ENCODE peak calls at places on chromosomes 16 and 17, in six cellular contexts. K is neuronal stem cell, U is fibroblast of mammary gland, L is upper lobe of right lung, S is cardiac fibroblast, H is H7. Z is an unnamed sample.

GRCh38 chr17:18977646-18978045 is 25.7 kb downstream of the SLC5A10 start:
- DNase-seq in L (no peak), U (no peak), K (no peak), S (no peak), H (no peak), Z (no peak)

GRCh38 chr17:68184816-68185436 is 62.9 kb upstream of the AMZ2 start:
- DNase-seq in K (no peak), L (no peak), U (no peak), H (no peak), S (no peak), Z (no peak)

GRCh38 chr16:82034981-82035612 is at the start of gene HSD17B2:
- DNase-seq in L (no peak), U (no peak), S (peak), H (no peak), K (no peak), Z (peak)

GRCh38 chr16:2286550-2286949 is 18.6 kb upstream of the RNPS1 start:
- DNase-seq in H (no peak), K (no peak), U (no peak), S (no peak), L (peak), Z (no peak)

GRCh38 chr17:45096141-45096540 is 35.0 kb downstream of the NMT1 start:
- DNase-seq in S (peak), K (no peak), L (no peak), H (peak), U (peak), Z (peak)

GRCh38 chr16:4402439-4403132 is 13.8 kb downstream of the CORO7 start:
- DNase-seq in K (peak), H (peak), S (peak), L (peak), U (peak), Z (peak)

GRCh38 chr16:55376567-55377167 is 52.7 kb downstream of the IRX6 start:
- DNase-seq in S (no peak), U (no peak), K (no peak), L (no peak), H (no peak), Z (no peak)

GRCh38 chr16:53756329-53756996 is 52.5 kb downstream of the FTO start:
- DNase-seq in U (no peak), K (peak), S (no peak), H (no peak), L (no peak), Z (no peak)

GRCh38 chr17:4715071-4715749 is 4.8 kb downstream of the ARRB2 start:
- DNase-seq in U (no peak), L (no peak), S (no peak), K (no peak), H (peak), Z (no peak)

GRCh38 chr17:5050281-5050680 is 15.1 kb upstream of the SLC52A1 start:
- DNase-seq in S (peak), L (no peak), U (peak), K (no peak), H (no peak), Z (peak)

GRCh38 chr16:30984669-30985400 is at the start of gene HSD3B7:
- DNase-seq in S (peak), K (peak), L (peak), U (peak), H (peak), Z (peak)

GRCh38 chr17:39800540-39800939 is 62.8 kb downstream of the GRB7 start:
- DNase-seq in K (no peak), H (peak), S (peak), L (no peak), U (no peak), Z (no peak)

GRCh38 chr17:73604476-73604875 is 39.8 kb downstream of the SDK2 start:
- DNase-seq in K (no peak), L (no peak), U (no peak), S (no peak), H (no peak), Z (no peak)

GRCh38 chr16:30381351-30382041 is 865 bp downstream of the SEPTIN1 start:
- DNase-seq in S (no peak), U (no peak), L (no peak), H (no peak), K (no peak), Z (no peak)

GRCh38 chr17:45346255-45347015 is 29.6 kb upstream of the MAP3K14 start:
- DNase-seq in K (no peak), S (no peak), H (no peak), U (peak), L (peak), Z (peak)

GRCh38 chr16:78750611-78751010 is 651.2 kb downstream of the WWOX start:
- DNase-seq in L (no peak), U (no peak), K (no peak), H (no peak), S (no peak), Z (no peak)

GRCh38 chr17:2094891-2095535 is 40.1 kb downstream of the HIC1 start:
- DNase-seq in H (peak), S (peak), K (no peak), U (peak), L (peak), Z (no peak)

GRCh38 chr16:84905965-84906460 is 86.2 kb downstream of the CRISPLD2 start:
- DNase-seq in L (no peak), K (no peak), H (peak), S (no peak), U (no peak), Z (no peak)

GRCh38 chr17:2405247-2405926 is 4.5 kb upstream of the MNT start:
- DNase-seq in H (no peak), L (no peak), S (peak), K (no peak), U (peak), Z (peak)

GRCh38 chr16:22008215-22009142 is 568 bp downstream of the MOSMO start:
- DNase-seq in H (peak), L (peak), K (no peak), S (no peak), U (no peak), Z (no peak)

GRCh38 chr16:67528870-67529638 is 425 bp downstream of the RIPOR1 start:
- DNase-seq in U (no peak), K (no peak), L (peak), H (peak), S (peak), Z (no peak)

GRCh38 chr17:71970312-71970711 is 150.5 kb upstream of the SOX9 start:
- DNase-seq in L (no peak), K (no peak), U (peak), S (peak), H (no peak), Z (peak)

GRCh38 chr17:57004944-57005579 is 27.1 kb downstream of the SCPEP1 start:
- DNase-seq in L (no peak), U (no peak), K (no peak), H (peak), S (no peak), Z (no peak)

GRCh38 chr17:28227278-28228108 is 91.5 kb upstream of the TMEM97 start:
- DNase-seq in K (peak), U (peak), S (peak), H (peak), L (peak), Z (peak)
- H3K4me3 ChIP-seq in K (peak), U (peak), S (peak), H (peak), L (peak), Z (peak)

GRCh38 chr17:80892019-80892855 is 99.4 kb upstream of the CHMP6 start:
- DNase-seq in U (peak), K (no peak), L (no peak), S (peak), H (no peak), Z (peak)

GRCh38 chr17:80889231-80889896 is 102.3 kb upstream of the CHMP6 start:
- DNase-seq in L (no peak), U (no peak), K (no peak), S (no peak), H (no peak), Z (no peak)

GRCh38 chr17:80891096-80892018 is 100.3 kb upstream of the CHMP6 start:
- DNase-seq in U (peak), S (peak), L (no peak), K (no peak), H (no peak), Z (peak)

GRCh38 chr17:80889897-80890550 is 101.6 kb upstream of the CHMP6 start:
- DNase-seq in L (no peak), U (no peak), S (no peak), H (no peak), K (no peak), Z (no peak)

DNA sequence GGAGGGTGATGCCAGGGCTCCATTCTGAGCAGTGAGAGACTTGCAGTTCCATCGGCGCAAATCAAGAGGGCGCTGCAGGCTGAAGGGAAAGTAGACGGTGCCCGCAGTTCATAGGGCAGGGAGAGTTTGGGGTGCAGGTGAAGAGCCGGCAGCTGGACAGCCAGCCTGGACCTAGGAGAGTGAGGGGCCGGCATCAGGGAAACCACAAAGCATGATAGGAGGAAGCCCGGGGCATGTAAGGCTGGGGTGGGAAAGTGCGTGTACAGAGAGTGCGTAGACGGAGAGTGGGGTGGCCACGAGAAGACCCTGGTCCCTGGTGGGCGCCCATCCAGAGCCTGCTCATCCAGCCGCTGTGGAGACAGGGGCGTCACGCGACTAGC is 101.1 kb upstream of the CHMP6 start:
- DNase-seq in H (no peak), K (no peak), U (no peak), L (no peak), S (no peak), Z (no peak)
- H3K4me3 ChIP-seq in H (no peak), K (no peak), U (no peak), L (no peak), S (no peak), Z (no peak)

GRCh38 chr17:11245187-11245586 is 4.2 kb downstream of the SHISA6 start:
- DNase-seq in K (no peak), L (no peak), U (no peak), S (no peak), H (no peak), Z (no peak)

GRCh38 chr17:11244781-11245180 is 3.8 kb downstream of the SHISA6 start:
- DNase-seq in K (no peak), L (no peak), S (no peak), H (peak), U (no peak), Z (no peak)

GRCh38 chr17:11240841-11241610 is at the start of gene SHISA6:
- DNase-seq in L (no peak), H (peak), S (no peak), K (peak), U (no peak), Z (no peak)

GRCh38 chr17:11241611-11242226 is 706 bp downstream of the SHISA6 start:
- DNase-seq in U (no peak), L (no peak), H (peak), S (no peak), K (no peak), Z (no peak)

DNA sequence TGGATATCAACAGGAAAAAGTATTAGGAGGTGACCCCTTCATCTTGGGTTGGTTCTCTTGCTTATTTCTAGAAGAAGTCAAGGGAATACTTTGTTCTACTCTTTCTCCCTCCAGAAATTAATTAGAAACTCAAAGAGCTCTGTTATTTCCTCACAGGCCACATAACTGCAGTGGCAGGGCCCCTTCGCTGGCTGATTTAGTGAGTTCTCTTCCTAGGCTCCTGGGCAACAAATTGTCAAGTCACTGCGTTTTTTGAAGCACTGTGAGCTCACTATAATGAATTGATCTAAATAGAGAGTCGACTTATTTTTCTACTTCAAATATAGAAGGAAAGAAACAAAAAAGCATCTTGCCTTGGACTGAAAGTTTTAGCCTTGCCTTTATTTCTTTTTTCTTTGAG is 4.8 kb downstream of the SHISA6 start:
- DNase-seq in H (no peak), U (no peak), L (no peak), K (no peak), S (no peak), Z (no peak)
- H3K4me3 ChIP-seq in H (no peak), U (no peak), L (no peak), K (no peak), S (no peak), Z (no peak)

GRCh38 chr17:74971069-74971841 is 1.3 kb downstream of the HID1 start:
- DNase-seq in H (no peak), L (no peak), U (no peak), K (no peak), S (no peak), Z (no peak)

GRCh38 chr17:74971842-74972106 is 785 bp downstream of the HID1 start:
- DNase-seq in S (no peak), L (no peak), K (no peak), H (no peak), U (no peak), Z (no peak)

GRCh38 chr17:74970395-74970794 is 2.2 kb downstream of the HID1 start:
- DNase-seq in L (no peak), H (no peak), U (no peak), S (no peak), K (no peak), Z (no peak)

GRCh38 chr17:74972107-74972972 is at the start of gene HID1:
- DNase-seq in U (no peak), L (peak), K (peak), H (peak), S (no peak), Z (no peak)

DNA sequence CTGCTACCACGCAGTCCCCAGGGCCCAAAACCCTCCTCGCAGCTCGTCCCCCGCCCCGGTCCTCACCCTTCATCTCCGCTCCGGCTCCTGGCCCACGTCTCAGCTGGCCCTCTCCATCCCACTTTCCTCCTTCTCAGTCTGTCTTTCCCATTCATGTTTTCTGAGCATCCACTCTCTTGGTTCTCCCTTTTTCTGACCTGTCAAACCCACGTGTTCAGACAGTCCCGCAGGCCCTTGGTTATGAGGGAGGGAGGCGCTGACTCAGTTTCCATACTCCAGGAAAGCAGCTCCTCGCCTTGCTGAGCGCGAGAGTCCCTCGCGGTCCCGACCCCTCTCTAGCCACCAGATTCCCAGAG is 392 bp upstream of the HID1 start:
- DNase-seq in U (no peak), L (no peak), H (no peak), S (no peak), K (no peak), Z (no peak)
- H3K4me3 ChIP-seq in U (no peak), L (peak), H (peak), S (no peak), K (peak), Z (peak)

GRCh38 chr17:79843475-79843916 is 4.3 kb upstream of the CBX4 start:
- DNase-seq in L (no peak), H (no peak), S (no peak), U (no peak), K (no peak), Z (no peak)

GRCh38 chr17:79843917-79844815 is 4.9 kb upstream of the CBX4 start:
- DNase-seq in L (peak), S (peak), U (peak), H (peak), K (no peak), Z (peak)

GRCh38 chr17:79841369-79842135 is 2.3 kb upstream of the CBX4 start:
- DNase-seq in S (no peak), L (no peak), K (no peak), U (no peak), H (peak), Z (no peak)

GRCh38 chr17:79842136-79842655 is 3.0 kb upstream of the CBX4 start:
- DNase-seq in L (no peak), S (no peak), H (peak), K (no peak), U (no peak), Z (no peak)

GRCh38 chr17:79842656-79843474 is 3.6 kb upstream of the CBX4 start:
- DNase-seq in S (peak), H (peak), L (no peak), U (no peak), K (no peak), Z (peak)
- H3K4me3 ChIP-seq in S (peak), H (peak), L (peak), U (peak), K (peak), Z (no peak)

DNA sequence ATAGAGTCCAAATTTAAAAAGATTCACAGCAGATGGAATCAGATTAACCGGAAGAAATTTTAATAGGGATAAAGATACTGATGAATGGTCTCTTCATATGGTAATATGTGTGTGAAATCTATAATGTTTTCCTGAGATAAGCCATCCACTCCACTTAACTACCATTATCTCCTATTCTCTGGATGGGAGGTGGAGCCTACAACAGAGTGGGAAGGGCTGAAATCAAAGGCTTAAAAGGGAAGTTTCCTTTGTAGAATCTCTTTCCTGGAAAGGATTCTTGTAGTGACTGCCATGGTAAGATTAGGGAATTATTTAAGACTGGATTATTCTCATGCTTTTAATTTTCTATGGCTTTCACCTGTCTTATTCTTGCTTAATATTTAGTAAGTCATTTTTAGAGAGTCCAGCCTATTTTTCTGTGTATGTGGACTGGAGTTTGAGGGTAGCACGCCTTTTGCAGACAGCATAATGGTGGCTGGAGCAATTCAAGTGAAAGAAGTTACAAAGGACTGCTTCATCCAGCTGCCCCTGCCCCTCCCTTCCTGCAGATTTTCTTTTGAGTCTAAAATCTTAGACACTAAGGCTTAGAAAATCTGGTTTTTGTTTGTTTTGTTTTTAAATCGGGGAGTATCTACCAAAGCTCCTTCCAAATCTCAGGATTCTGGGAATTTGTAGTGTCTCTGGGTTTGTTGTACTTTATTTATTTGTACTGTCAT is 26.5 kb downstream of the KAT7 start:
- DNase-seq in K (peak), S (no peak), U (no peak), L (no peak), H (no peak), Z (no peak)
- H3K4me3 ChIP-seq in K (peak), S (no peak), U (no peak), L (no peak), H (peak), Z (no peak)

GRCh38 chr17:60457148-60457547 is 34.9 kb downstream of the CHCT1 start:
- DNase-seq in U (no peak), S (no peak), L (no peak), K (no peak), H (no peak), Z (no peak)

GRCh38 chr17:60463157-60463820 is 41.0 kb downstream of the CHCT1 start:
- DNase-seq in L (no peak), S (peak), K (no peak), U (peak), H (no peak), Z (no peak)

GRCh38 chr17:60464343-60464742 is 42.1 kb downstream of the CHCT1 start:
- DNase-seq in K (no peak), L (no peak), U (no peak), H (no peak), S (no peak), Z (no peak)

DNA sequence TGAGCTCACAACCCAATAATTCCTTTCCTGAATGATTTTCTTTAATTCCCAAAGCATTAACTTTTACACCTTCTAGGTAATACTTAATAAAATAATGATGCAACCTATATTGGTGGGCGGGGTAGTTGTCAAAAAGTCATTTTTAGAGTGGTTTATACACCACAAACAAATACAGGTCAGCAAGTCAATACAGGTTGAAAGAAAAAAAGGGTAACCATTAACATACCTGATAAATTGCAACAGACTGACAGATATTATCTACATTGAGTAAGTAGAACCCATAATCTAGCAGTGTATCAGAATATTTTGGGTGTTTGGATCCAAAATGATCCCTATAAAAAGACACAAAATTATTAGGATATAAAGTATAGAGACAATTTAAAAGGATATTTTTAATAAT is 39.3 kb downstream of the CHCT1 start:
- DNase-seq in L (no peak), H (no peak), K (no peak), U (no peak), S (no peak), Z (no peak)
- H3K4me3 ChIP-seq in L (no peak), H (no peak), K (no peak), U (no peak), S (no peak), Z (no peak)

DNA sequence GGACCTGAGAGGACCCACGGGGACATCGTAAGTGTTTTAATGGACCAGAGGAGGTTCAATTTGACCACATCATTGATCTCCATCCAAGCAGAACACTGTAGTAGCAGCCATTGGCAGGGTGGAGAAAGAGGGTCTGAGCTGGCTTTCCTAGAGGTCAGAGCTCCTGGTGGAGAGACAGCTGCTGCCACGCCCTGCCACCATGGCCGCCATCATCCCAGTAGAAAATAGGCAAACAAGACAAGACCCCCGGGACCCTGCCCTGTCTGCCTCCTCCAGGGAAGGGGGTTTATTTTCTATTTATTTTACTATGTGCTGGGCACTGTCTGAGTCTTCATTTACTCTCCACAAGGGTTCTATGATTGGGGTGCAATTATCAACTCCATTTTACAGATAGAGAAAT is 11.4 kb upstream of the ITGA3 start:
- DNase-seq in S (no peak), H (no peak), L (no peak), K (no peak), U (no peak), Z (no peak)
- H3K4me3 ChIP-seq in S (no peak), H (no peak), L (no peak), K (no peak), U (no peak), Z (no peak)

GRCh38 chr16:5454349-5454748 is 356.8 kb upstream of the EEF2KMT start:
- DNase-seq in L (no peak), K (no peak), U (no peak), H (no peak), S (no peak), Z (no peak)

GRCh38 chr16:5450435-5451104 is 353.0 kb upstream of the EEF2KMT start:
- DNase-seq in K (peak), U (no peak), H (peak), L (no peak), S (no peak), Z (no peak)

GRCh38 chr16:5451641-5452040 is 354.0 kb upstream of the EEF2KMT start:
- DNase-seq in S (no peak), L (no peak), U (no peak), K (no peak), H (peak), Z (no peak)

GRCh38 chr16:5459863-5460262 is 362.3 kb upstream of the EEF2KMT start:
- DNase-seq in K (no peak), H (no peak), S (no peak), L (no peak), U (no peak), Z (no peak)

GRCh38 chr16:5455110-5455509 is 357.5 kb upstream of the EEF2KMT start:
- DNase-seq in K (no peak), L (no peak), S (no peak), H (no peak), U (no peak), Z (no peak)
- H3K4me3 ChIP-seq in K (no peak), L (no peak), S (no peak), H (no peak), U (no peak), Z (no peak)

Z was measured in foreskin fibroblast.